ENCODE peak calls at places on chromosomes 11 and 22, in five cellular contexts. O is posterior vena cava, S is upper lobe of left lung, K is NCI-H460, Z is NCI-H1105 treated with DMSO at 0.1 percent for 48 hours. N is an unnamed sample.

GRCh38 chr11:75720639-75721038 is 3.0 kb downstream of the MOGAT2 start:
- DNase-seq in O (no peak), S (no peak), K (no peak), Z (no peak), N (no peak)

GRCh38 chr11:2195756-2196088 is 24.1 kb upstream of the TH start:
- DNase-seq in O (no peak), S (peak; percentile 67), K (no peak), Z (no peak), N (no peak)

GRCh38 chr22:50308597-50308935 is 1.1 kb upstream of the PLXNB2 start:
- DNase-seq in O (peak; percentile 94), S (peak; percentile 87), K (no peak), Z (no peak), N (no peak)

GRCh38 chr11:119845305-119845704 is 116.3 kb upstream of the NECTIN1 start:
- DNase-seq in O (no peak), S (peak; percentile 68), K (no peak), Z (no peak), N (no peak)

GRCh38 chr11:528815-529728 is 6.3 kb downstream of the HRAS start:
- DNase-seq in O (no peak), S (no peak), K (no peak), Z (no peak), N (no peak)

GRCh38 chr11:15062631-15063030 is 10.8 kb upstream of the CALCB start:
- DNase-seq in O (no peak), S (no peak), K (no peak), Z (no peak), N (no peak)

GRCh38 chr22:42269407-42270177 is 861 bp downstream of the TCF20 start:
- DNase-seq in O (peak; percentile 83), S (peak; percentile 92), K (no peak), Z (peak; percentile 29), N (no peak)

GRCh38 chr11:67347964-67348749 is 5.2 kb downstream of the POLD4 start:
- DNase-seq in O (no peak), S (no peak), K (no peak), Z (no peak), N (no peak)

GRCh38 chr11:111663820-111664219 is 61.6 kb downstream of the SIK2 start:
- DNase-seq in O (no peak), S (no peak), K (no peak), Z (no peak), N (no peak)

GRCh38 chr22:49754674-49755590 is 72.7 kb downstream of the BRD1 start:
- DNase-seq in O (peak; percentile 68), S (peak; percentile 79), K (no peak), Z (no peak), N (no peak)

GRCh38 chr11:64856382-64857227 is 12.2 kb upstream of the CDC42BPG start:
- DNase-seq in O (peak; percentile 94), S (no peak), K (peak; percentile 83), Z (no peak), N (peak; percentile 68)

GRCh38 chr11:6705905-6706535 is 22.9 kb upstream of the MRPL17 start:
- DNase-seq in O (no peak), S (no peak), K (peak; percentile 36), Z (peak; percentile 46), N (peak; percentile 38)

GRCh38 chr11:66476841-66477251 is 3.4 kb upstream of the DPP3 start:
- DNase-seq in O (no peak), S (no peak), K (no peak), Z (no peak), N (no peak)

GRCh38 chr11:102794382-102794781 is 3.6 kb downstream of the MMP1 start:
- DNase-seq in O (no peak), S (no peak), K (no peak), Z (no peak), N (no peak)

GRCh38 chr11:132251095-132251494 is 880.7 kb downstream of the NTM start:
- DNase-seq in O (no peak), S (no peak), K (no peak), Z (no peak), N (no peak)

GRCh38 chr11:125360066-125360465 is 136.0 kb downstream of the FEZ1 start:
- DNase-seq in O (no peak), S (no peak), K (no peak), Z (no peak), N (no peak)

GRCh38 chr22:26322179-26322905 is 106.7 kb upstream of the ASPHD2 start:
- DNase-seq in O (no peak), S (no peak), K (no peak), Z (no peak), N (no peak)

GRCh38 chr11:5688482-5688881 is 1.1 kb upstream of the TRIM22 start:
- DNase-seq in O (no peak), S (no peak), K (no peak), Z (no peak), N (no peak)

GRCh38 chr22:19871845-19872778 is 17.4 kb upstream of the GNB1L start:
- DNase-seq in O (peak; percentile 57), S (no peak), K (no peak), Z (no peak), N (peak; percentile 20)

GRCh38 chr22:17890892-17891291 is 116.6 kb upstream of the BID start:
- DNase-seq in O (no peak), S (no peak), K (no peak), Z (no peak), N (no peak)

GRCh38 chr11:107856180-107856980 is 2.2 kb downstream of the SLC35F2 start:
- DNase-seq in O (no peak), S (no peak), K (no peak), Z (no peak), N (no peak)

GRCh38 chr11:16347928-16348685 is 8.2 kb downstream of the SOX6 start:
- DNase-seq in O (no peak), S (no peak), K (no peak), Z (peak; percentile 67), N (no peak)

GRCh38 chr22:45469573-45470383 is 32.9 kb upstream of the FBLN1 start:
- DNase-seq in O (no peak), S (no peak), K (no peak), Z (peak; percentile 48), N (peak; percentile 11)

GRCh38 chr11:114295676-114296081 is 520 bp upstream of the NNMT start:
- DNase-seq in O (no peak), S (no peak), K (no peak), Z (no peak), N (no peak)

GRCh38 chr22:37501610-37502341 is 15.6 kb upstream of the MFNG start:
- DNase-seq in O (no peak), S (no peak), K (peak; percentile 19), Z (no peak), N (no peak)

GRCh38 chr11:49302360-49302759 is 94.0 kb upstream of the FOLH1 start:
- DNase-seq in O (no peak), S (no peak), K (no peak), Z (no peak), N (no peak)

GRCh38 chr11:42552786-42553185 is 759.0 kb upstream of the API5 start:
- DNase-seq in O (no peak), S (no peak), K (no peak), Z (no peak), N (no peak)

GRCh38 chr22:38570841-38571364 is 920 bp upstream of the DMC1 start:
- DNase-seq in O (no peak), S (peak; percentile 64), K (no peak), Z (peak; percentile 53), N (no peak)

GRCh38 chr22:28052818-28053217 is 133.8 kb upstream of the PITPNB start:
- DNase-seq in O (no peak), S (no peak), K (no peak), Z (peak; percentile 63), N (no peak)

GRCh38 chr11:119599864-119600593 is 129.0 kb downstream of the NECTIN1 start:
- DNase-seq in O (peak; percentile 10), S (no peak), K (no peak), Z (no peak), N (no peak)

GRCh38 chr22:42270178-42270511 is 308 bp downstream of the TCF20 start:
- DNase-seq in O (no peak), S (no peak), K (no peak), Z (peak; percentile 23), N (no peak)

GRCh38 chr11:8930456-8931175 is 2.1 kb downstream of the C11orf16 start:
- DNase-seq in O (no peak), S (no peak), K (no peak), Z (no peak), N (no peak)

GRCh38 chr11:824292-824880 is 3.3 kb upstream of the CRACR2B start:
- DNase-seq in O (no peak), S (peak; percentile 89), K (no peak), Z (peak; percentile 91), N (no peak)

GRCh38 chr11:17257200-17257599 is 19.3 kb upstream of the NUCB2 start:
- DNase-seq in O (no peak), S (no peak), K (no peak), Z (no peak), N (no peak)

GRCh38 chr11:58576792-58577440 is 1.3 kb upstream of the LPXN start:
- DNase-seq in O (no peak), S (no peak), K (no peak), Z (no peak), N (no peak)

GRCh38 chr22:36387914-36388864 is at the start of gene MYH9:
- DNase-seq in O (peak; percentile 100), S (peak; percentile 98), K (peak; percentile 98), Z (peak; percentile 96), N (peak; percentile 97)

GRCh38 chr11:123069878-123070821 is 8.2 kb upstream of the HSPA8 start:
- DNase-seq in O (no peak), S (no peak), K (no peak), Z (no peak), N (no peak)

GRCh38 chr11:95067042-95067827 is 516 bp downstream of the SRSF8 start:
- DNase-seq in O (peak; percentile 96), S (peak; percentile 97), K (peak; percentile 56), Z (peak; percentile 68), N (no peak)

GRCh38 chr11:120698918-120699317 is 187.4 kb downstream of the GRIK4 start:
- DNase-seq in O (no peak), S (no peak), K (no peak), Z (no peak), N (no peak)

GRCh38 chr22:49422668-49423067 is 405.0 kb downstream of the BRD1 start:
- DNase-seq in O (no peak), S (no peak), K (no peak), Z (no peak), N (no peak)

N was measured in omental fat pad.